ENCODE peak calls at places on chromosomes 11 and 22, in seven cellular contexts. Q, R, U, V, J, C and H are unnamed samples.

GRCh38 chr11:1570896-1571759 is 943 bp downstream of the DUSP8 start:
- DNase-seq in Q (no peak), R (no peak), U (no peak), V (peak), J (no peak), C (no peak), H (no peak)

GRCh38 chr11:64642876-64643257 is 51.8 kb downstream of the SLC22A12 start:
- DNase-seq in Q (no peak), R (no peak), U (no peak), V (no peak), J (no peak), C (no peak), H (no peak)

GRCh38 chr11:13446444-13446843 is 16.6 kb downstream of the BTBD10 start:
- DNase-seq in Q (no peak), R (no peak), U (no peak), V (no peak), J (no peak), C (no peak), H (peak)

GRCh38 chr11:133929401-133930052 is 27.2 kb downstream of the IGSF9B start:
- DNase-seq in Q (no peak), R (no peak), U (no peak), V (no peak), J (no peak), C (no peak), H (no peak)

GRCh38 chr22:19802001-19802880 is 41.7 kb downstream of the TBX1 start:
- DNase-seq in Q (no peak), R (no peak), U (no peak), V (no peak), J (no peak), C (no peak), H (no peak)

GRCh38 chr11:125167954-125168821 is 3.6 kb downstream of the PKNOX2 start:
- DNase-seq in Q (no peak), R (no peak), U (no peak), V (peak), J (no peak), C (no peak), H (peak)

GRCh38 chr22:37245740-37246139 is 1.7 kb upstream of the RAC2 start:
- DNase-seq in Q (no peak), R (no peak), U (no peak), V (no peak), J (no peak), C (no peak), H (no peak)

GRCh38 chr22:39405346-39406085 is 5.9 kb downstream of the TAB1 start:
- DNase-seq in Q (no peak), R (no peak), U (peak), V (no peak), J (peak), C (no peak), H (peak)

GRCh38 chr11:68589817-68590216 is 94.5 kb upstream of the GAL start:
- DNase-seq in Q (no peak), R (no peak), U (no peak), V (no peak), J (no peak), C (no peak), H (peak)